ENCODE peak calls at places on chromosomes 16 and 17, in six cellular contexts. L is hepatic stellate cell, V is GM19239, E is SW 1271, M is bronchial epithelial cell, K is Ammon's horn. D is an unnamed sample.

GRCh38 chr16:31135535-31136286 is at the start of gene PRSS8:
- DNase-seq in L (no peak), V (no peak), E (no peak), M (peak; percentile 71), K (no peak), D (no peak)

GRCh38 chr17:74249966-74250365 is 24.1 kb upstream of the DNAI2 start:
- DNase-seq in L (no peak), V (no peak), E (no peak), M (no peak), K (peak; percentile 53), D (peak; percentile 39)

GRCh38 chr16:1707193-1707790 is 1.3 kb downstream of the MAPK8IP3 start:
- DNase-seq in L (peak; percentile 57), V (no peak), E (no peak), M (no peak), K (peak; percentile 40), D (peak; percentile 38)

GRCh38 chr16:88803264-88803987 is at the start of gene CDT1:
- DNase-seq in L (peak; percentile 100), V (peak; percentile 99), E (peak; percentile 70), M (peak; percentile 39), K (peak; percentile 76), D (peak; percentile 64)

GRCh38 chr17:82592289-82592683 is 56.0 kb downstream of the WDR45B start:
- DNase-seq in L (no peak), V (no peak), E (no peak), M (peak; percentile 35), K (no peak), D (no peak)

GRCh38 chr17:33200587-33200986 is 92.5 kb downstream of the ASIC2 start:
- DNase-seq in L (no peak), V (no peak), E (peak; percentile 7), M (peak; percentile 18), K (no peak), D (no peak)

GRCh38 chr17:54784305-54784704 is 116.3 kb upstream of the TOM1L1 start:
- DNase-seq in L (no peak), V (no peak), E (no peak), M (no peak), K (peak; percentile 18), D (no peak)

GRCh38 chr16:15509051-15509592 is 74.7 kb downstream of the BMERB1 start:
- DNase-seq in L (no peak), V (no peak), E (no peak), M (no peak), K (peak; percentile 23), D (no peak)

GRCh38 chr16:66091462-66091861 is 275.0 kb upstream of the CDH5 start:
- DNase-seq in L (no peak), V (no peak), E (no peak), M (no peak), K (no peak), D (no peak)

D was measured in pons.